ENCODE peak calls at places on chromosomes 2 and 18, in five cellular contexts. T, L, P, O and S are unnamed samples.

GRCh38 chr2:120831106-120831505 is 95.4 kb downstream of the GLI2 start:
- DNase-seq in T (no peak), L (no peak), P (no peak), O (no peak), S (no peak)

GRCh38 chr2:196431957-196432356 is 207.6 kb upstream of the CCDC150 start:
- DNase-seq in T (no peak), L (peak), P (peak), O (peak), S (no peak)

GRCh38 chr2:45102141-45102540 is 92.9 kb upstream of the SIX2 start:
- DNase-seq in T (no peak), L (no peak), P (no peak), O (no peak), S (no peak)

GRCh38 chr2:213166109-213166508 is 14.7 kb upstream of the IKZF2 start:
- DNase-seq in T (no peak), L (no peak), P (peak), O (no peak), S (no peak)

GRCh38 chr18:3350566-3351527 is 88.9 kb downstream of the MYL12B start:
- DNase-seq in T (no peak), L (peak), P (no peak), O (peak), S (no peak)

GRCh38 chr2:239256297-239256696 is 144.5 kb downstream of the HDAC4 start:
- DNase-seq in T (no peak), L (no peak), P (no peak), O (no peak), S (no peak)

GRCh38 chr18:2851771-2852170 is 5.0 kb downstream of the EMILIN2 start:
- DNase-seq in T (no peak), L (no peak), P (no peak), O (no peak), S (no peak)

GRCh38 chr2:192117705-192118104 is 77.0 kb downstream of the TMEFF2 start:
- DNase-seq in T (no peak), L (no peak), P (no peak), O (no peak), S (no peak)

GRCh38 chr2:237075749-237076599 is 9.7 kb upstream of the COPS8 start:
- DNase-seq in T (no peak), L (no peak), P (no peak), O (peak), S (peak)

GRCh38 chr2:38038682-38039081 is 37.3 kb downstream of the CYP1B1 start:
- DNase-seq in T (no peak), L (no peak), P (no peak), O (no peak), S (no peak)

GRCh38 chr2:120990451-120990871 is 254.8 kb downstream of the GLI2 start:
- DNase-seq in T (no peak), L (peak), P (no peak), O (no peak), S (no peak)

GRCh38 chr2:37417321-37417720 is 72.9 kb downstream of the QPCT start:
- DNase-seq in T (no peak), L (peak), P (no peak), O (peak), S (peak)

GRCh38 chr2:25169073-25169470 is 692 bp upstream of the POMC start:
- DNase-seq in T (no peak), L (no peak), P (no peak), O (no peak), S (no peak)

GRCh38 chr2:219557791-219558785 is 13.3 kb downstream of the OBSL1 start:
- DNase-seq in T (no peak), L (no peak), P (no peak), O (no peak), S (no peak)

GRCh38 chr2:5695641-5696350 is 3.6 kb downstream of the SOX11 start:
- DNase-seq in T (no peak), L (peak), P (peak), O (peak), S (no peak)

GRCh38 chr2:144513388-144514100 is 6.4 kb downstream of the ZEB2 start:
- DNase-seq in T (no peak), L (peak), P (no peak), O (peak), S (peak)

GRCh38 chr2:70964596-70965386 is 13.6 kb upstream of the ANKRD53 start:
- DNase-seq in T (peak), L (peak), P (peak), O (peak), S (peak)

GRCh38 chr2:168850846-168851245 is 39.4 kb downstream of the SPC25 start:
- DNase-seq in T (no peak), L (no peak), P (no peak), O (no peak), S (peak)

GRCh38 chr2:168848220-168848619 is 42.0 kb downstream of the SPC25 start:
- DNase-seq in T (no peak), L (no peak), P (no peak), O (no peak), S (no peak)

GRCh38 chr2:168851674-168852320 is 38.4 kb downstream of the SPC25 start:
- DNase-seq in T (no peak), L (peak), P (no peak), O (peak), S (peak)

GRCh38 chr2:168852487-168852886 is 37.7 kb downstream of the SPC25 start:
- DNase-seq in T (no peak), L (no peak), P (no peak), O (no peak), S (no peak)

GRCh38 chr2:168849610-168850009 is 40.6 kb downstream of the SPC25 start:
- DNase-seq in T (no peak), L (peak), P (no peak), O (peak), S (peak)
- TF ChIP-seq CTCF in T (no peak), L (peak), P (no peak), O (peak), S (peak)

DNA sequence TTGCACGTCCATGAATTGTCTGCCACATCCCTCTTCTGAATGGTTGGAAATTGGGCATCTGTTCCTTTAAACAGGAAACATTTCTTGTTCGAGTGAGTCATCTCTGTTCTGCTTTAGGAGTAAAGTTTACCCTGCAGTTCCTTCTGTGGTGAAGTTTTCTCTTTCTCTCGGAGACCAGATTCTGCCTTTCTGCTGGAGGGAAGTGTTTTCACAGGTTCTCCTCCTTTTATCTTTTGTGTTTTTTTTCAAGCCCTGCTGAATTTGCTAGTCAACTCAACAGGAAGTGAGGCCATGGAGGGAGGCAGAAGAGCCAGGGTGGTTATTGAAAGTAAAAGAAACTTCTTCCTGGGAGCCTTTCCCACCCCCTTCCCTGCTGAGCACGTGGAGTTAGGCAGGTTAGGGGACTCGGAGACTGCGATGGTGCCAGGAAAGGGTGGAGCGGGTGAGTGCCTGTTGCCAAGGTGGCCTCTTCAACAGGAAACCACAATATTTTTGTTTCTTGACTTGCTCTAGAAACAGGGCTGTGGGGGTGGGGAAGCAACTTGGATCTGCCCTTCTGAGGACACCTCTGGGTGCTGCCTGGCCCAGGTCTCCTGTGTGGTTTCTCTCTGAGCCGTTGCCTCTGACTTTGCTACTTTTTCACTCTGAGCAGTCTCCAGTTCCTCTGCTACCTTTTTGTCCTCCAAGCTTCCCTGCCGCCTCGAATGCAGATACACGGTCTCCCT is 2.2 kb upstream of the CASP8 start:
- DNase-seq in T (peak), L (peak), P (peak), O (peak), S (peak)
- H3K4me3 ChIP-seq in T (peak), L (peak), P (peak), O (peak), S (peak)

GRCh38 chr2:154375625-154376020 is 322.9 kb upstream of the KCNJ3 start:
- DNase-seq in T (no peak), L (peak), P (peak), O (no peak), S (peak)
- TF ChIP-seq CTCF in T (no peak), L (peak), P (peak), O (no peak), S (peak)

DNA sequence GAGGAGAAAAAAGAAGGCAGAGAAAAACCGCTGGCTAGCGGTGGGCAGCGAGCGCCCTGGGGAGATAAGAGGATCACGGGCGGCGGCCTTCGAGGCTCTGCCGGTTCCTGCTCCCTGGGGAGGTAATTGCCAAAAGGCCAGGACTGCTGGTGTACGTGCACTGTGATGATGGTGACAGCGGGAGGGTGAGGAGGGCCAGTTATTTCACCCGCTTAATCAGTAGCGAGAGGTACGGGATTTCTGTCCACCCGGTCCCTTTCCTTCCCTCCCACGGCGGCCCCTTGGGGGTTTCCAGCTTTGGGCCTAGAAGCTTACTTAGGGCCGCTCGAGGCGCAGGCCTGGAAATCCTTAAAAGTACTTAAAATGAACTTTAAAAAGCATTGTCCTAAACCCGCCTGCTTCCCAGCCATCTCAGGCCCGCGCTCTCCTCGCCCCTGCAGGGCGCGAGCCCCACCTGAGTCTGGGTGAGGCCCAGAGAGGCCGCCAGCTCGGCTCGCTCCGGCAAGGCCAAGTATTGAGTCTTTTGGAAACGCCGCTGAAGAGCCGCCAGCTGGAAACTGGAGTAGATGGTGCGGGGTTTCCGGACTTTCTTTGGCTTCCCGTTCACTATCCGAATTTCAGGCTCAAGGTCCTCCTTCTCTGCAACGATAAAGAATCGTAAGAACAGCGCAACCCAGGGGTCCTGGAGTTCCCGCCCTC is 1.5 kb downstream of the DLX2 start:
- DNase-seq in T (no peak), L (no peak), P (no peak), O (no peak), S (no peak)
- H3K4me3 ChIP-seq in T (no peak), L (peak), P (no peak), O (no peak), S (peak)

GRCh38 chr2:3001595-3002184 is 375.9 kb downstream of the EIPR1 start:
- DNase-seq in T (no peak), L (peak), P (peak), O (no peak), S (peak)
- TF ChIP-seq CTCF in T (no peak), L (no peak), P (peak), O (no peak), S (no peak)

DNA sequence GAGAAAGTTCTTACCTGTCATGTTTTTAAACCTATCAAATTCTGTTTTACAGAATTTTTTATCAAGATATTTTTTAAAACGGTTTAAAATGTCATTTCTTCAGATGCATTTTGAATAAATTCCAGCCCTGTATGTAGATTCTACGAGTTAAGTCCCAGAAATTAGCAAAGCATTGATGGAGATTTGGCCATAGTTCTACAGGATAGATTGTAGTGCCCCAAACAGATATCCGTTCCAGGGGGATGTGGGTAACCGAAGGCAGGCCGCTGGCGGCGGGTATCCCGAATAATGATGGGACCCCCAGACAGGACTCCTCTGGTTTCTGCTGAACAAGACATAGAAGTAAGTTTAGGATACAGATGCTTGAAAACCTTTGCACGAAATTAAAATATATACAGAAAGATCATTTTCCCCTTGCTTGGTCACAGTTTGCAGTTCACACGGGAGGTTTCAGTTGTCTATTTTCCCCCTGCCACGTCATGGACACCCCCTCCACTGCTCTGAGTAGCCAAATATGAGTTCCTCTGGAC is 755 bp downstream of the NOL4 start:
- DNase-seq in T (no peak), L (no peak), P (no peak), O (no peak), S (peak)
- H3K4me3 ChIP-seq in T (no peak), L (peak), P (no peak), O (no peak), S (no peak)

GRCh38 chr18:55861266-55861665 is 273.3 kb upstream of the TCF4 start:
- DNase-seq in T (no peak), L (peak), P (no peak), O (peak), S (peak)
- TF ChIP-seq CTCF in T (no peak), L (peak), P (peak), O (peak), S (peak)